ENCODE peak calls at places on chromosomes 7 and 10, in seven cellular contexts. X, S, E, B, N, A and F are unnamed samples.

GRCh38 chr7:138538518-138538917 is 78.5 kb downstream of the TRIM24 start:
- DNase-seq in X (no peak), S (no peak), E (no peak), B (no peak), N (no peak), A (no peak), F (no peak)

GRCh38 chr7:83852136-83852535 is 203.2 kb upstream of the SEMA3E start:
- DNase-seq in X (no peak), S (no peak), E (no peak), B (no peak), N (no peak), A (no peak), F (no peak)

GRCh38 chr7:85023066-85023687 is 163.7 kb downstream of the SEMA3D start:
- DNase-seq in X (peak; percentile 34), S (no peak), E (no peak), B (no peak), N (peak; percentile 21), A (peak; percentile 61), F (no peak)

GRCh38 chr10:52314007-52314821 is at the start of gene DKK1:
- DNase-seq in X (peak; percentile 86), S (no peak), E (peak; percentile 68), B (peak; percentile 89), N (peak; percentile 91), A (peak; percentile 14), F (no peak)

GRCh38 chr7:73829921-73830617 is 727 bp upstream of the CLDN4 start:
- DNase-seq in X (no peak), S (no peak), E (no peak), B (no peak), N (peak; percentile 86), A (no peak), F (no peak)

GRCh38 chr10:68074775-68075549 is at the start of gene HERC4:
- DNase-seq in X (peak; percentile 79), S (peak; percentile 64), E (peak; percentile 66), B (peak; percentile 99), N (peak; percentile 83), A (peak; percentile 97), F (no peak)

GRCh38 chr10:65708057-65708456 is 1217.8 kb upstream of the LRRTM3 start:
- DNase-seq in X (no peak), S (no peak), E (no peak), B (no peak), N (no peak), A (no peak), F (no peak)

GRCh38 chr7:10802526-10802925 is 171.1 kb upstream of the PHF14 start:
- DNase-seq in X (no peak), S (no peak), E (no peak), B (no peak), N (no peak), A (no peak), F (no peak)

GRCh38 chr10:84263716-84264115 is 18.9 kb downstream of the RGR start:
- DNase-seq in X (no peak), S (no peak), E (no peak), B (no peak), N (no peak), A (no peak), F (no peak)

GRCh38 chr7:80369321-80369720 is 142.5 kb downstream of the GNAT3 start:
- DNase-seq in X (no peak), S (no peak), E (no peak), B (no peak), N (no peak), A (no peak), F (no peak)

GRCh38 chr10:52637592-52637991 is 135.0 kb downstream of the MBL2 start:
- DNase-seq in X (no peak), S (no peak), E (no peak), B (no peak), N (peak; percentile 92), A (no peak), F (no peak)

GRCh38 chr7:153422291-153423189 is 629.7 kb upstream of the DPP6 start:
- DNase-seq in X (no peak), S (no peak), E (no peak), B (no peak), N (no peak), A (no peak), F (no peak)

GRCh38 chr10:17062009-17062408 is 67.6 kb downstream of the CUBN start:
- DNase-seq in X (peak; percentile 50), S (no peak), E (no peak), B (no peak), N (no peak), A (no peak), F (no peak)

GRCh38 chr10:46169736-46170135 is 117.1 kb upstream of the ANTXRL start:
- DNase-seq in X (no peak), S (no peak), E (no peak), B (no peak), N (no peak), A (no peak), F (no peak)

GRCh38 chr7:131011976-131012375 is 278.0 kb upstream of the KLF14 start:
- DNase-seq in X (no peak), S (no peak), E (no peak), B (no peak), N (no peak), A (peak; percentile 30), F (no peak)

DNA sequence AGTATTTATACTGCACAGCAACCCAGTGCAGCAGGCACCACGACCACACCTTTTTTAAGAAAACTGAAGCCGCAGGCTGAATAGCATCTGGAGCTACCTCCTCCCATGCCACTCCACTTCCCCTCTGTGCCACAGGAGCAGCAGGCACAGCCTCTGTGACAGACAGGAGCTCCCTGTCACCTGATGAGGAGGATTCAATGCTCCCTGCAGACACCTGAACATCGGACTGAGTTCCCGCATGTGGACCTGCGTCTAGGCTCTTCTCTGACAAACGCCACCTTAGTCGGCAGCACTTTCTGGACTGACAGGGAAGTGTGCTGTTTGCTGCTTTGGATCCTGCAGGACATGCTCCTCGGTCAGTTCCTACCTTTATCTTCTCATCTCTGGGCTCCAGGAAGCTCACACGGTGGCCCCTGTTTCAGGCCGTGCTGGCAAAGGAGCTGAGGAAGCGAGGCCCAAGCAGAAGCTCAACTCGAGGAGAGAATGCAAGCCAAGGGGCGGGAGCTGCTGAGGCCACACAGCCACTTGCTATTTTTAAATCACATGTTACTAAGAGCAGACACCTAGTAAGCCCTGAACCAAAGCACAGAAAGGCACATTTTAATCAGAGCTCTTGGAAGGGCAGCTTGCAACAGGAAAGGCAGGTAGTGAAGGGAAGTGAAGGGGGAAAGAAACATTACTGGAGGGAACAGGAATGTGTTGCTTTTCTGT is 56.6 kb downstream of the VOPP1 start:
- DNase-seq in X (no peak), S (no peak), E (no peak), B (no peak), N (no peak), A (no peak), F (no peak)
- TF ChIP-seq POLR2AphosphoS5 in X (no peak), S (peak; percentile 61), E (no peak), B (no peak), N (no peak), A (no peak), F (no peak)

GRCh38 chr7:51010534-51010933 is 227.8 kb upstream of the GRB10 start:
- DNase-seq in X (no peak), S (no peak), E (no peak), B (no peak), N (no peak), A (no peak), F (no peak)
- TF ChIP-seq SIN3A in X (no peak), S (no peak), E (no peak), B (no peak), N (no peak), A (no peak), F (no peak)

GRCh38 chr7:66190504-66190857 is 14.7 kb upstream of the TPST1 start:
- DNase-seq in X (no peak), S (no peak), E (no peak), B (no peak), N (no peak), A (no peak), F (no peak)

GRCh38 chr7:66188645-66189044 is 16.5 kb upstream of the TPST1 start:
- DNase-seq in X (no peak), S (no peak), E (no peak), B (no peak), N (no peak), A (no peak), F (no peak)

GRCh38 chr7:66186991-66187390 is 18.1 kb upstream of the TPST1 start:
- DNase-seq in X (no peak), S (no peak), E (no peak), B (no peak), N (no peak), A (no peak), F (no peak)

GRCh38 chr7:66187894-66188293 is 17.2 kb upstream of the TPST1 start:
- DNase-seq in X (no peak), S (no peak), E (no peak), B (no peak), N (no peak), A (no peak), F (no peak)

GRCh38 chr7:66189695-66190503 is 15.2 kb upstream of the TPST1 start:
- DNase-seq in X (no peak), S (no peak), E (no peak), B (no peak), N (no peak), A (no peak), F (no peak)
- TF ChIP-seq CTCF in X (no peak), S (no peak), E (no peak), B (no peak), N (no peak), A (no peak), F (no peak)

GRCh38 chr7:29893351-29894005 is 87.2 kb downstream of the WIPF3 start:
- DNase-seq in X (no peak), S (no peak), E (no peak), B (peak; percentile 57), N (no peak), A (no peak), F (no peak)

GRCh38 chr7:29891766-29892165 is 85.5 kb downstream of the WIPF3 start:
- DNase-seq in X (no peak), S (no peak), E (no peak), B (no peak), N (no peak), A (peak; percentile 73), F (no peak)

GRCh38 chr7:29892231-29892630 is 85.9 kb downstream of the WIPF3 start:
- DNase-seq in X (no peak), S (no peak), E (no peak), B (peak; percentile 47), N (no peak), A (peak; percentile 54), F (no peak)

GRCh38 chr7:29895557-29895956 is 89.2 kb downstream of the WIPF3 start:
- DNase-seq in X (no peak), S (no peak), E (no peak), B (no peak), N (no peak), A (peak; percentile 32), F (no peak)

GRCh38 chr7:29894238-29894637 is 87.9 kb downstream of the WIPF3 start:
- DNase-seq in X (no peak), S (no peak), E (no peak), B (peak; percentile 74), N (no peak), A (no peak), F (no peak)
- TF ChIP-seq POLR2AphosphoS5 in X (no peak), S (no peak), E (no peak), B (no peak), N (no peak), A (no peak), F (no peak)

GRCh38 chr10:80281292-80281691 is 8.2 kb downstream of the MAT1A start:
- DNase-seq in X (no peak), S (no peak), E (no peak), B (no peak), N (no peak), A (no peak), F (no peak)
- TF ChIP-seq SIN3A in X (no peak), S (no peak), E (no peak), B (no peak), N (no peak), A (no peak), F (no peak)